ENCODE peak calls at places on chromosomes 2 and 18, in seven cellular contexts. P is iris pigment epithelial cell; H is left cardiac atrium; L is CD8-positive, alpha-beta memory T cell; C is fibroblast of the aortic adventitia; S is upper lobe of right lung; M is activated CD4-positive, CD25-positive, alpha-beta regulatory T cell treated with anti-CD3 and anti-CD28 coated beads, Interleukin-2, amount 50 U/mL, for 16 hours. V is an unnamed sample.

GRCh38 chr2:235378261-235378660 is 115.6 kb upstream of the AGAP1 start:
- DNase-seq in L (no peak), M (no peak), S (no peak), C (peak; percentile 2), P (no peak), H (no peak), V (no peak)

GRCh38 chr2:238925281-238925680 is 77.4 kb downstream of the TWIST2 start:
- DNase-seq in P (no peak), C (no peak), S (peak; percentile 48), M (no peak), L (peak; percentile 36), H (peak; percentile 15), V (no peak)

GRCh38 chr18:567119-567518 is 13.1 kb upstream of the CETN1 start:
- DNase-seq in C (peak; percentile 19), M (no peak), P (peak; percentile 15), H (no peak), L (no peak), S (no peak), V (no peak)

GRCh38 chr2:238970553-238971081 is 122.7 kb downstream of the TWIST2 start:
- DNase-seq in L (no peak), C (peak; percentile 74), P (peak; percentile 41), H (peak; percentile 54), M (no peak), S (peak; percentile 80), V (no peak)

GRCh38 chr2:40224321-40224720 is 227.6 kb downstream of the SLC8A1 start:
- DNase-seq in C (no peak), H (no peak), S (no peak), P (no peak), L (no peak), M (no peak), V (no peak)

GRCh38 chr18:51211552-51211951 is 14.1 kb upstream of the MEX3C start:
- DNase-seq in S (no peak), M (no peak), L (peak; percentile 49), P (peak; percentile 91), H (peak; percentile 62), C (peak; percentile 82), V (peak; percentile 93)

GRCh38 chr2:240603081-240603835 is 16.7 kb downstream of the CAPN10 start:
- DNase-seq in C (no peak), S (peak; percentile 56), M (no peak), L (peak; percentile 41), P (no peak), H (peak; percentile 14), V (peak; percentile 41)

GRCh38 chr18:40208951-40209350 is 1746.1 kb upstream of the PIK3C3 start:
- DNase-seq in S (no peak), H (no peak), L (no peak), C (no peak), P (no peak), M (no peak), V (no peak)

GRCh38 chr2:150931447-150931846 is 330.2 kb downstream of the RBM43 start:
- DNase-seq in P (no peak), M (no peak), C (no peak), S (no peak), L (no peak), H (no peak), V (no peak)

GRCh38 chr2:12036640-12036983 is 290.2 kb downstream of the LPIN1 start:
- DNase-seq in C (no peak), H (no peak), L (no peak), P (no peak), S (no peak), M (no peak), V (no peak)

GRCh38 chr2:235492850-235493344 is 946 bp upstream of the AGAP1 start:
- DNase-seq in P (peak; percentile 17), H (peak; percentile 50), L (no peak), S (no peak), M (no peak), C (no peak), V (no peak)

GRCh38 chr2:239544846-239545465 is 144.1 kb upstream of the HDAC4 start:
- DNase-seq in M (no peak), C (no peak), H (no peak), L (peak; percentile 59), S (peak; percentile 44), P (no peak), V (no peak)

GRCh38 chr2:164023896-164024295 is 288.1 kb upstream of the FIGN start:
- DNase-seq in M (no peak), S (peak; percentile 63), L (no peak), P (no peak), H (peak; percentile 37), C (no peak), V (no peak)

GRCh38 chr2:190837991-190838390 is 42.6 kb upstream of the GLS start:
- DNase-seq in M (no peak), P (no peak), L (no peak), S (no peak), C (peak; percentile 56), H (no peak), V (no peak)

GRCh38 chr2:217069263-217070042 is 209.6 kb upstream of the TNP1 start:
- DNase-seq in H (no peak), S (no peak), P (no peak), M (no peak), C (no peak), L (no peak), V (no peak)

GRCh38 chr2:235026137-235026536 is 74.3 kb downstream of the SH3BP4 start:
- DNase-seq in C (peak; percentile 90), P (peak; percentile 92), L (no peak), S (peak; percentile 16), H (no peak), M (no peak), V (no peak)

GRCh38 chr2:47269316-47270232 is 114.5 kb upstream of the STPG4 start:
- DNase-seq in C (peak; percentile 96), L (no peak), S (no peak), M (no peak), H (peak; percentile 83), P (peak; percentile 94), V (peak; percentile 66)

GRCh38 chr2:209876211-209876610 is 104.6 kb downstream of the UNC80 start:
- DNase-seq in S (no peak), H (no peak), C (no peak), M (no peak), P (peak; percentile 25), L (no peak), V (no peak)

GRCh38 chr18:78709271-78709809 is 270.3 kb upstream of the SALL3 start:
- DNase-seq in C (no peak), L (no peak), S (no peak), P (no peak), M (no peak), H (no peak), V (no peak)

GRCh38 chr2:9972621-9973445 is 21.3 kb downstream of the GRHL1 start:
- DNase-seq in S (no peak), C (peak; percentile 75), H (no peak), L (no peak), P (peak; percentile 73), M (no peak), V (no peak)

GRCh38 chr2:239164281-239164871 is 236.4 kb downstream of the HDAC4 start:
- DNase-seq in S (peak; percentile 69), L (peak; percentile 41), C (no peak), M (no peak), P (no peak), H (peak; percentile 12), V (no peak)

GRCh38 chr18:36547544-36547943 is 250.0 kb downstream of the FHOD3 start:
- DNase-seq in L (no peak), P (no peak), C (no peak), M (no peak), S (no peak), H (no peak), V (no peak)

GRCh38 chr18:46212398-46212797 is 108.2 kb downstream of the HAUS1 start:
- DNase-seq in M (no peak), H (no peak), S (no peak), P (no peak), L (no peak), C (no peak), V (no peak)

GRCh38 chr2:62604336-62604735 is 98.3 kb upstream of the TMEM17 start:
- DNase-seq in S (no peak), C (peak; percentile 13), P (peak; percentile 44), L (no peak), M (no peak), H (no peak), V (no peak)